ENCODE peak calls at places on chromosome 21, in six cellular contexts. One of them, this sample, is unnamed. For H3K4me1, the result is how much of the 10 kb centered on the place peaks cover.

GRCh38 chr21:41241341-41241740 is 73.4 kb downstream of the BACE2 start:
- DNase-seq in mucosa of descending colon: no peak
- DNase-seq in prostate gland: no peak
- DNase-seq in PC-3: no peak
- DNase-seq in uterus: no peak
- DNase-seq in tibial artery: no peak
- DNase-seq in this sample: no peak

GRCh38 chr21:41369915-41370839 is 8.3 kb downstream of the MX2 start:
- DNase-seq in PC-3: no peak
- DNase-seq in prostate gland: no peak
- DNase-seq in uterus: no peak
- DNase-seq in mucosa of descending colon: peak
- DNase-seq in tibial artery: peak
- DNase-seq in this sample: no peak

GRCh38 chr21:41965447-41966340 is 11.9 kb upstream of the C2CD2 start:
- DNase-seq in prostate gland: no peak
- DNase-seq in tibial artery: no peak
- DNase-seq in uterus: no peak
- DNase-seq in mucosa of descending colon: no peak
- DNase-seq in PC-3: no peak
- DNase-seq in this sample: no peak

GRCh38 chr21:31088196-31088751 is 50.0 kb upstream of the KRTAP19-8 start:
- DNase-seq in tibial artery: no peak
- DNase-seq in mucosa of descending colon: no peak
- DNase-seq in PC-3: no peak
- DNase-seq in prostate gland: no peak
- DNase-seq in uterus: no peak
- DNase-seq in this sample: no peak

GRCh38 chr21:17537299-17537698 is 24.5 kb downstream of the CXADR start:
- DNase-seq in PC-3: peak
- DNase-seq in uterus: no peak
- DNase-seq in prostate gland: peak
- DNase-seq in tibial artery: no peak
- DNase-seq in mucosa of descending colon: no peak
- DNase-seq in this sample: no peak

GRCh38 chr21:31505975-31506374 is 153.5 kb upstream of the SOD1 start:
- DNase-seq in tibial artery: no peak
- DNase-seq in PC-3: no peak
- DNase-seq in mucosa of descending colon: no peak
- DNase-seq in uterus: no peak
- DNase-seq in prostate gland: no peak
- DNase-seq in this sample: no peak

GRCh38 chr21:14591882-14592281 is 45.8 kb upstream of the SAMSN1 start:
- DNase-seq in tibial artery: no peak
- DNase-seq in prostate gland: no peak
- DNase-seq in PC-3: peak
- DNase-seq in mucosa of descending colon: peak
- DNase-seq in uterus: peak
- DNase-seq in this sample: peak

GRCh38 chr21:27406297-27407009 is 439.6 kb upstream of the ADAMTS5 start:
- DNase-seq in uterus: no peak
- DNase-seq in PC-3: no peak
- DNase-seq in tibial artery: no peak
- DNase-seq in prostate gland: no peak
- DNase-seq in mucosa of descending colon: no peak
- DNase-seq in this sample: no peak

GRCh38 chr21:14762734-14763694 is 216.9 kb upstream of the SAMSN1 start:
- DNase-seq in tibial artery: no peak
- DNase-seq in prostate gland: no peak
- DNase-seq in mucosa of descending colon: no peak
- DNase-seq in PC-3: no peak
- DNase-seq in uterus: no peak
- DNase-seq in this sample: no peak

GRCh38 chr21:26099610-26100219 is 70.9 kb downstream of the APP start:
- DNase-seq in uterus: no peak
- DNase-seq in tibial artery: no peak
- DNase-seq in mucosa of descending colon: no peak
- DNase-seq in PC-3: no peak
- DNase-seq in prostate gland: no peak
- DNase-seq in this sample: no peak

GRCh38 chr21:42309753-42310213 is 5.4 kb downstream of the TFF3 start:
- DNase-seq in uterus: no peak
- DNase-seq in prostate gland: peak
- DNase-seq in PC-3: peak
- DNase-seq in mucosa of descending colon: peak
- DNase-seq in tibial artery: no peak
- DNase-seq in this sample: peak

GRCh38 chr21:40760811-40761210 is 86.1 kb downstream of the DSCAM start:
- DNase-seq in prostate gland: no peak
- DNase-seq in PC-3: no peak
- DNase-seq in tibial artery: no peak
- DNase-seq in uterus: no peak
- DNase-seq in mucosa of descending colon: no peak
- DNase-seq in this sample: no peak

GRCh38 chr21:32314806-32315205 is 16.2 kb downstream of the MRAP start:
- DNase-seq in PC-3: no peak
- DNase-seq in mucosa of descending colon: no peak
- DNase-seq in prostate gland: no peak
- DNase-seq in uterus: no peak
- DNase-seq in tibial artery: no peak
- DNase-seq in this sample: no peak

GRCh38 chr21:16241500-16241963 is 511.8 kb downstream of the USP25 start:
- DNase-seq in tibial artery: no peak
- DNase-seq in PC-3: no peak
- DNase-seq in uterus: no peak
- DNase-seq in prostate gland: no peak
- DNase-seq in mucosa of descending colon: no peak
- DNase-seq in this sample: no peak

GRCh38 chr21:31607791-31608190 is 51.7 kb upstream of the SOD1 start:
- DNase-seq in mucosa of descending colon: no peak
- DNase-seq in PC-3: no peak
- DNase-seq in tibial artery: no peak
- DNase-seq in uterus: no peak
- DNase-seq in prostate gland: no peak
- DNase-seq in this sample: no peak

GRCh38 chr21:46622226-46622625 is 13.2 kb upstream of the PRMT2 start:
- DNase-seq in prostate gland: no peak
- DNase-seq in PC-3: no peak
- DNase-seq in uterus: no peak
- DNase-seq in mucosa of descending colon: no peak
- DNase-seq in tibial artery: no peak
- DNase-seq in this sample: no peak
- H3K4me1 ChIP-seq in prostate gland: under half
- H3K4me1 ChIP-seq in PC-3: under half
- H3K4me1 ChIP-seq in uterus: under half
- H3K4me1 ChIP-seq in mucosa of descending colon: under half
- H3K4me1 ChIP-seq in tibial artery: under half
- H3K4me1 ChIP-seq in this sample: under half

DNA sequence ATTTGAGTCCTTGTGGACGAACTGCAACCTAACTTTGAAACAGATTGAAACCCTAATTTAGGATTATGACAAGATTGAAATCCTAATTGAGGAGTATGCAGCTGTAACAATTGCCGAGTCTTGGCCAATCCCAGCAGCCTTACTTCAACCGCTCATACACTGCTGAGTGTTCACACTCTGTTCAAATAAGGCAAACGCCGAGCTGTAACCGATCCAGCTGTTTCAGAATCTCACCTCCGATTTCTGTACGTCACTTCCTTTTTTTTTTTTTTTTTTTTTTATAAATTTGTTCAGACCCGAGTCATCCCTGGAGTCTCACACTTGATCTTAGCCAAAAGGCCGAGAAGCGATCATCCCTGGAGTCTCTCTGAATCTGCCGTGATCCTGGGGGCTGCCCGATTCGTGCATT is 22.3 kb upstream of the ATP5PO start:
- DNase-seq in mucosa of descending colon: no peak
- DNase-seq in uterus: no peak
- DNase-seq in PC-3: no peak
- DNase-seq in tibial artery: no peak
- DNase-seq in prostate gland: no peak
- DNase-seq in this sample: no peak
- H3K4me1 ChIP-seq in mucosa of descending colon: under half
- H3K4me1 ChIP-seq in uterus: under half
- H3K4me1 ChIP-seq in PC-3: under half
- H3K4me1 ChIP-seq in tibial artery: under half
- H3K4me1 ChIP-seq in prostate gland: under half
- H3K4me1 ChIP-seq in this sample: under half

GRCh38 chr21:28632718-28633408 is 359.8 kb downstream of the LTN1 start:
- DNase-seq in prostate gland: peak
- DNase-seq in mucosa of descending colon: no peak
- DNase-seq in tibial artery: no peak
- DNase-seq in PC-3: peak
- DNase-seq in uterus: no peak
- DNase-seq in this sample: no peak
- H3K4me1 ChIP-seq in prostate gland: under half
- H3K4me1 ChIP-seq in mucosa of descending colon: under half
- H3K4me1 ChIP-seq in tibial artery: under half
- H3K4me1 ChIP-seq in PC-3: half or more
- H3K4me1 ChIP-seq in uterus: under half
- H3K4me1 ChIP-seq in this sample: under half

GRCh38 chr21:38910390-38911008 is 104.8 kb downstream of the ETS2 start:
- DNase-seq in mucosa of descending colon: peak
- DNase-seq in PC-3: peak
- DNase-seq in uterus: no peak
- DNase-seq in tibial artery: no peak
- DNase-seq in prostate gland: no peak
- DNase-seq in this sample: no peak

GRCh38 chr21:38913120-38913975 is 107.6 kb downstream of the ETS2 start:
- DNase-seq in uterus: peak
- DNase-seq in prostate gland: peak
- DNase-seq in mucosa of descending colon: peak
- DNase-seq in PC-3: peak
- DNase-seq in tibial artery: peak
- DNase-seq in this sample: peak

GRCh38 chr21:38911523-38912354 is 106.0 kb downstream of the ETS2 start:
- DNase-seq in tibial artery: no peak
- DNase-seq in prostate gland: no peak
- DNase-seq in PC-3: peak
- DNase-seq in mucosa of descending colon: no peak
- DNase-seq in uterus: no peak
- DNase-seq in this sample: no peak

GRCh38 chr21:38912789-38913119 is 107.0 kb downstream of the ETS2 start:
- DNase-seq in prostate gland: no peak
- DNase-seq in PC-3: no peak
- DNase-seq in mucosa of descending colon: no peak
- DNase-seq in uterus: no peak
- DNase-seq in tibial artery: no peak
- DNase-seq in this sample: no peak

DNA sequence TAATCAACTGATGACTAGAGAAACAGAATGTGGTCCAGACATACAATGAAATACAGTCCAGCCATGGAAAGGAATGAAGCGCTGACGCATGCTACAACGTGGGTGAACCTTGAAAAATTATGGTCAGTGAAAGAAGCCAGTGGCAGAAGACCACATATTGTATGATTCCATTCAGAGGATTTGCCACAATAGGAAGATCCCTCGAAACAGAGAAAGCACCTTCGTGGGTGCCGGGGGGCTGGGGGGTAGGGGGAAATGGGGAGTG is 106.6 kb downstream of the ETS2 start:
- DNase-seq in prostate gland: no peak
- DNase-seq in mucosa of descending colon: no peak
- DNase-seq in PC-3: no peak
- DNase-seq in tibial artery: no peak
- DNase-seq in uterus: no peak
- DNase-seq in this sample: no peak
- H3K4me1 ChIP-seq in prostate gland: under half
- H3K4me1 ChIP-seq in mucosa of descending colon: half or more
- H3K4me1 ChIP-seq in PC-3: half or more
- H3K4me1 ChIP-seq in tibial artery: under half
- H3K4me1 ChIP-seq in uterus: under half
- H3K4me1 ChIP-seq in this sample: under half

GRCh38 chr21:45475797-45476570 is 66.3 kb downstream of the SLC19A1 start:
- DNase-seq in mucosa of descending colon: no peak
- DNase-seq in prostate gland: no peak
- DNase-seq in tibial artery: no peak
- DNase-seq in uterus: no peak
- DNase-seq in PC-3: no peak
- DNase-seq in this sample: no peak
- H3K4me1 ChIP-seq in mucosa of descending colon: under half
- H3K4me1 ChIP-seq in prostate gland: under half
- H3K4me1 ChIP-seq in tibial artery: under half
- H3K4me1 ChIP-seq in uterus: under half
- H3K4me1 ChIP-seq in PC-3: under half
- H3K4me1 ChIP-seq in this sample: under half

DNA sequence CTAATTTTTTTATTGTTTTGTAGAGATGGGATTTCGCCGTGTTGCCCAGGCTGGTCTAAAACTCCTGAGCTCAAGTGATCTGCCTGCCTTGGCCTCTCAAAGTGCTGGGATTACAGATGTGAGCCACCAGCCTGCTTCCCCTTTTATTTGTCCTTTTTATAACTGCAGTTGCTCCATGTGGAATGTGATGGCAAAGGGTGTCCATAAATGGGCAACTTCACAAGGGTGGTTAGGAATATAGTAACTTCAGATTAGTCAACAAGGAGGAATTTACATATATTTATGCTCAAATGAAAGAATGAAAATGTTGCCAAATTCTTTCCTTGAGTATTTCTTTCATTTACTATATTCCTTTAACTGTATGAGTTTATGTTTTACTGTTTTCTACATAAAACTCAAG is 182.9 kb downstream of the BACH1 start:
- DNase-seq in uterus: no peak
- DNase-seq in mucosa of descending colon: no peak
- DNase-seq in tibial artery: no peak
- DNase-seq in prostate gland: no peak
- DNase-seq in PC-3: peak
- DNase-seq in this sample: no peak
- H3K4me1 ChIP-seq in uterus: under half
- H3K4me1 ChIP-seq in mucosa of descending colon: under half
- H3K4me1 ChIP-seq in tibial artery: under half
- H3K4me1 ChIP-seq in prostate gland: under half
- H3K4me1 ChIP-seq in PC-3: under half
- H3K4me1 ChIP-seq in this sample: under half

GRCh38 chr21:44871576-44872265 is 1.8 kb downstream of the PTTG1IP start:
- DNase-seq in uterus: no peak
- DNase-seq in PC-3: peak
- DNase-seq in mucosa of descending colon: peak
- DNase-seq in prostate gland: peak
- DNase-seq in tibial artery: peak
- DNase-seq in this sample: peak

GRCh38 chr21:44874240-44874496 is 678 bp upstream of the PTTG1IP start:
- DNase-seq in tibial artery: no peak
- DNase-seq in uterus: no peak
- DNase-seq in prostate gland: no peak
- DNase-seq in PC-3: no peak
- DNase-seq in mucosa of descending colon: no peak
- DNase-seq in this sample: no peak

GRCh38 chr21:44872266-44872567 is 1.3 kb downstream of the PTTG1IP start:
- DNase-seq in tibial artery: no peak
- DNase-seq in prostate gland: no peak
- DNase-seq in uterus: no peak
- DNase-seq in mucosa of descending colon: no peak
- DNase-seq in PC-3: no peak
- DNase-seq in this sample: no peak

GRCh38 chr21:44873356-44874239 is at the start of gene PTTG1IP:
- DNase-seq in PC-3: peak
- DNase-seq in tibial artery: peak
- DNase-seq in prostate gland: peak
- DNase-seq in uterus: peak
- DNase-seq in mucosa of descending colon: peak
- DNase-seq in this sample: peak

GRCh38 chr21:44872568-44873355 is 728 bp downstream of the PTTG1IP start:
- DNase-seq in prostate gland: peak
- DNase-seq in PC-3: peak
- DNase-seq in mucosa of descending colon: peak
- DNase-seq in uterus: peak
- DNase-seq in tibial artery: peak
- DNase-seq in this sample: peak
- H3K4me1 ChIP-seq in prostate gland: under half
- H3K4me1 ChIP-seq in PC-3: half or more
- H3K4me1 ChIP-seq in mucosa of descending colon: under half
- H3K4me1 ChIP-seq in uterus: under half
- H3K4me1 ChIP-seq in tibial artery: half or more
- H3K4me1 ChIP-seq in this sample: under half

GRCh38 chr21:34887729-34888568 is 161.2 kb downstream of the RUNX1 start:
- DNase-seq in tibial artery: peak
- DNase-seq in PC-3: peak
- DNase-seq in uterus: peak
- DNase-seq in mucosa of descending colon: peak
- DNase-seq in prostate gland: peak
- DNase-seq in this sample: peak
- H3K4me1 ChIP-seq in tibial artery: under half
- H3K4me1 ChIP-seq in PC-3: under half
- H3K4me1 ChIP-seq in uterus: under half
- H3K4me1 ChIP-seq in mucosa of descending colon: under half
- H3K4me1 ChIP-seq in prostate gland: under half
- H3K4me1 ChIP-seq in this sample: under half

This sample was measured in lung.